ENCODE peak calls at places on chromosomes 5 and 9, in nine cellular contexts. T, R, P, S, M, B, Q, V and N are unnamed samples.

GRCh38 chr5:172059661-172060100 is 53.2 kb upstream of the FBXW11 start:
- DNase-seq in Q (peak; percentile 29), M (no peak), P (no peak), R (peak; percentile 24), B (no peak), T (peak; percentile 35), V (peak; percentile 32), S (no peak), N (no peak)

GRCh38 chr5:96329886-96330531 is 103.0 kb downstream of the PCSK1 start:
- DNase-seq in V (peak; percentile 19), S (no peak), M (no peak), T (no peak), Q (no peak), B (no peak), P (no peak), R (no peak), N (no peak)

GRCh38 chr5:547086-547924 is 23.1 kb upstream of the SLC9A3 start:
- DNase-seq in Q (no peak), T (no peak), P (peak; percentile 22), S (no peak), M (no peak), R (no peak), B (no peak), V (no peak), N (peak; percentile 54)

GRCh38 chr5:37975531-37975930 is 135.7 kb upstream of the GDNF start:
- DNase-seq in R (no peak), P (no peak), M (no peak), V (no peak), T (no peak), S (no peak), B (no peak), Q (no peak), N (no peak)

GRCh38 chr9:5886114-5886939 is 4.4 kb upstream of the MLANA start:
- DNase-seq in V (peak; percentile 73), Q (peak; percentile 82), T (peak; percentile 82), P (peak; percentile 72), R (peak; percentile 88), S (peak; percentile 12), M (peak; percentile 83), B (peak; percentile 69), N (peak; percentile 70)

GRCh38 chr5:135039526-135040296 is 5.7 kb upstream of the PITX1 start:
- DNase-seq in T (no peak), S (no peak), V (no peak), B (no peak), R (no peak), M (no peak), P (no peak), Q (peak; percentile 35), N (no peak)

GRCh38 chr9:91519520-91520270 is 96.1 kb upstream of the NFIL3 start:
- DNase-seq in Q (no peak), S (no peak), T (no peak), M (no peak), P (no peak), R (no peak), V (no peak), B (no peak), N (no peak)

GRCh38 chr9:4164356-4164755 is 135.5 kb downstream of the GLIS3 start:
- DNase-seq in V (no peak), B (no peak), M (no peak), R (no peak), S (no peak), T (no peak), Q (no peak), P (no peak), N (no peak)

GRCh38 chr5:154385236-154385512 is 60.6 kb upstream of the SAP30L start:
- DNase-seq in V (no peak), B (no peak), P (no peak), R (no peak), M (no peak), T (no peak), S (no peak), Q (no peak), N (no peak)

GRCh38 chr9:75185585-75186170 is 97.4 kb downstream of the OSTF1 start:
- DNase-seq in B (no peak), M (peak; percentile 42), S (no peak), Q (peak; percentile 29), V (peak; percentile 21), R (peak; percentile 64), T (peak; percentile 13), P (no peak), N (no peak)